ENCODE peak calls at places on chromosomes 7 and 10, in seven cellular contexts. One of them, this sample, is unnamed.

GRCh38 chr10:24277771-24278518 is 69.0 kb downstream of the KIAA1217 start:
- ATAC-seq in mucosa of descending colon: no peak
- ATAC-seq in body of pancreas: no peak
- ATAC-seq in T-cell: no peak
- ATAC-seq in stimulated activated memory B cell treated with anti-CD40 and anti-IgM and Interleukin-4, amounts not matched to agents 10 μg/mL and 1 μg/mL and 100 μg/mL, for 72 hours: no peak
- ATAC-seq in activated naive CD4-positive, alpha-beta T cell treated with anti-CD3 and anti-CD28 coated beads, Interleukin-2, amount 50 U/mL, for 72 hours: peak; percentile 43
- ATAC-seq in Right ventricle myocardium inferior: peak; percentile 85
- ATAC-seq in this sample: peak; percentile 83

GRCh38 chr7:90320801-90321494 is at the start of gene FAM237B:
- ATAC-seq in mucosa of descending colon: peak; percentile 53
- ATAC-seq in body of pancreas: peak; percentile 48
- ATAC-seq in T-cell: no peak
- ATAC-seq in stimulated activated memory B cell treated with anti-CD40 and anti-IgM and Interleukin-4, amounts not matched to agents 10 μg/mL and 1 μg/mL and 100 μg/mL, for 72 hours: no peak
- ATAC-seq in activated naive CD4-positive, alpha-beta T cell treated with anti-CD3 and anti-CD28 coated beads, Interleukin-2, amount 50 U/mL, for 72 hours: no peak
- ATAC-seq in Right ventricle myocardium inferior: no peak
- ATAC-seq in this sample: peak; percentile 60

GRCh38 chr10:124741922-124742417 is 2.2 kb downstream of the FAM53B start:
- ATAC-seq in mucosa of descending colon: no peak
- ATAC-seq in body of pancreas: no peak
- ATAC-seq in T-cell: no peak
- ATAC-seq in stimulated activated memory B cell treated with anti-CD40 and anti-IgM and Interleukin-4, amounts not matched to agents 10 μg/mL and 1 μg/mL and 100 μg/mL, for 72 hours: no peak
- ATAC-seq in activated naive CD4-positive, alpha-beta T cell treated with anti-CD3 and anti-CD28 coated beads, Interleukin-2, amount 50 U/mL, for 72 hours: no peak
- ATAC-seq in Right ventricle myocardium inferior: no peak
- ATAC-seq in this sample: no peak

GRCh38 chr7:91162415-91162814 is 101.8 kb upstream of the FZD1 start:
- ATAC-seq in mucosa of descending colon: no peak
- ATAC-seq in body of pancreas: no peak
- ATAC-seq in T-cell: no peak
- ATAC-seq in stimulated activated memory B cell treated with anti-CD40 and anti-IgM and Interleukin-4, amounts not matched to agents 10 μg/mL and 1 μg/mL and 100 μg/mL, for 72 hours: no peak
- ATAC-seq in activated naive CD4-positive, alpha-beta T cell treated with anti-CD3 and anti-CD28 coated beads, Interleukin-2, amount 50 U/mL, for 72 hours: no peak
- ATAC-seq in Right ventricle myocardium inferior: no peak
- ATAC-seq in this sample: no peak

GRCh38 chr10:85464336-85464735 is 902.3 kb downstream of the GRID1 start:
- ATAC-seq in mucosa of descending colon: no peak
- ATAC-seq in body of pancreas: no peak
- ATAC-seq in T-cell: no peak
- ATAC-seq in stimulated activated memory B cell treated with anti-CD40 and anti-IgM and Interleukin-4, amounts not matched to agents 10 μg/mL and 1 μg/mL and 100 μg/mL, for 72 hours: no peak
- ATAC-seq in activated naive CD4-positive, alpha-beta T cell treated with anti-CD3 and anti-CD28 coated beads, Interleukin-2, amount 50 U/mL, for 72 hours: no peak
- ATAC-seq in Right ventricle myocardium inferior: no peak
- ATAC-seq in this sample: no peak

GRCh38 chr10:100153239-100153840 is 32.5 kb downstream of the ERLIN1 start:
- ATAC-seq in mucosa of descending colon: peak; percentile 40
- ATAC-seq in body of pancreas: no peak
- ATAC-seq in T-cell: no peak
- ATAC-seq in stimulated activated memory B cell treated with anti-CD40 and anti-IgM and Interleukin-4, amounts not matched to agents 10 μg/mL and 1 μg/mL and 100 μg/mL, for 72 hours: no peak
- ATAC-seq in activated naive CD4-positive, alpha-beta T cell treated with anti-CD3 and anti-CD28 coated beads, Interleukin-2, amount 50 U/mL, for 72 hours: peak; percentile 28
- ATAC-seq in Right ventricle myocardium inferior: no peak
- ATAC-seq in this sample: no peak

GRCh38 chr7:20408467-20408826 is 77.7 kb downstream of the ITGB8 start:
- ATAC-seq in mucosa of descending colon: peak; percentile 11
- ATAC-seq in body of pancreas: peak; percentile 61
- ATAC-seq in T-cell: no peak
- ATAC-seq in stimulated activated memory B cell treated with anti-CD40 and anti-IgM and Interleukin-4, amounts not matched to agents 10 μg/mL and 1 μg/mL and 100 μg/mL, for 72 hours: no peak
- ATAC-seq in activated naive CD4-positive, alpha-beta T cell treated with anti-CD3 and anti-CD28 coated beads, Interleukin-2, amount 50 U/mL, for 72 hours: no peak
- ATAC-seq in Right ventricle myocardium inferior: peak; percentile 90
- ATAC-seq in this sample: peak; percentile 56

GRCh38 chr7:106866298-106867281 is 1.5 kb downstream of the PIK3CG start:
- ATAC-seq in mucosa of descending colon: no peak
- ATAC-seq in body of pancreas: no peak
- ATAC-seq in T-cell: no peak
- ATAC-seq in stimulated activated memory B cell treated with anti-CD40 and anti-IgM and Interleukin-4, amounts not matched to agents 10 μg/mL and 1 μg/mL and 100 μg/mL, for 72 hours: peak; percentile 49
- ATAC-seq in activated naive CD4-positive, alpha-beta T cell treated with anti-CD3 and anti-CD28 coated beads, Interleukin-2, amount 50 U/mL, for 72 hours: peak; percentile 26
- ATAC-seq in Right ventricle myocardium inferior: no peak
- ATAC-seq in this sample: no peak

GRCh38 chr10:96988421-96988820 is 156.3 kb downstream of the LCOR start:
- ATAC-seq in mucosa of descending colon: no peak
- ATAC-seq in body of pancreas: no peak
- ATAC-seq in T-cell: no peak
- ATAC-seq in stimulated activated memory B cell treated with anti-CD40 and anti-IgM and Interleukin-4, amounts not matched to agents 10 μg/mL and 1 μg/mL and 100 μg/mL, for 72 hours: no peak
- ATAC-seq in activated naive CD4-positive, alpha-beta T cell treated with anti-CD3 and anti-CD28 coated beads, Interleukin-2, amount 50 U/mL, for 72 hours: no peak
- ATAC-seq in Right ventricle myocardium inferior: no peak
- ATAC-seq in this sample: no peak

GRCh38 chr7:92717982-92718716 is 118.2 kb downstream of the CDK6 start:
- ATAC-seq in mucosa of descending colon: peak; percentile 92
- ATAC-seq in body of pancreas: peak; percentile 88
- ATAC-seq in T-cell: peak; percentile 85
- ATAC-seq in stimulated activated memory B cell treated with anti-CD40 and anti-IgM and Interleukin-4, amounts not matched to agents 10 μg/mL and 1 μg/mL and 100 μg/mL, for 72 hours: peak; percentile 66
- ATAC-seq in activated naive CD4-positive, alpha-beta T cell treated with anti-CD3 and anti-CD28 coated beads, Interleukin-2, amount 50 U/mL, for 72 hours: peak; percentile 95
- ATAC-seq in Right ventricle myocardium inferior: peak; percentile 70
- ATAC-seq in this sample: peak; percentile 85

GRCh38 chr7:116364469-116364868 is 135.1 kb upstream of the CAV2 start:
- ATAC-seq in mucosa of descending colon: no peak
- ATAC-seq in body of pancreas: no peak
- ATAC-seq in T-cell: no peak
- ATAC-seq in stimulated activated memory B cell treated with anti-CD40 and anti-IgM and Interleukin-4, amounts not matched to agents 10 μg/mL and 1 μg/mL and 100 μg/mL, for 72 hours: no peak
- ATAC-seq in activated naive CD4-positive, alpha-beta T cell treated with anti-CD3 and anti-CD28 coated beads, Interleukin-2, amount 50 U/mL, for 72 hours: no peak
- ATAC-seq in Right ventricle myocardium inferior: no peak
- ATAC-seq in this sample: no peak

GRCh38 chr7:79740076-79740475 is 286.6 kb upstream of the MAGI2 start:
- ATAC-seq in mucosa of descending colon: no peak
- ATAC-seq in body of pancreas: no peak
- ATAC-seq in T-cell: no peak
- ATAC-seq in stimulated activated memory B cell treated with anti-CD40 and anti-IgM and Interleukin-4, amounts not matched to agents 10 μg/mL and 1 μg/mL and 100 μg/mL, for 72 hours: no peak
- ATAC-seq in activated naive CD4-positive, alpha-beta T cell treated with anti-CD3 and anti-CD28 coated beads, Interleukin-2, amount 50 U/mL, for 72 hours: no peak
- ATAC-seq in Right ventricle myocardium inferior: no peak
- ATAC-seq in this sample: no peak

GRCh38 chr7:11730725-11731124 is 101.3 kb downstream of the THSD7A start:
- ATAC-seq in mucosa of descending colon: no peak
- ATAC-seq in body of pancreas: no peak
- ATAC-seq in T-cell: no peak
- ATAC-seq in stimulated activated memory B cell treated with anti-CD40 and anti-IgM and Interleukin-4, amounts not matched to agents 10 μg/mL and 1 μg/mL and 100 μg/mL, for 72 hours: no peak
- ATAC-seq in activated naive CD4-positive, alpha-beta T cell treated with anti-CD3 and anti-CD28 coated beads, Interleukin-2, amount 50 U/mL, for 72 hours: no peak
- ATAC-seq in Right ventricle myocardium inferior: no peak
- ATAC-seq in this sample: no peak

GRCh38 chr10:74011762-74012161 is 13.8 kb downstream of the VCL start:
- ATAC-seq in mucosa of descending colon: no peak
- ATAC-seq in body of pancreas: no peak
- ATAC-seq in T-cell: no peak
- ATAC-seq in stimulated activated memory B cell treated with anti-CD40 and anti-IgM and Interleukin-4, amounts not matched to agents 10 μg/mL and 1 μg/mL and 100 μg/mL, for 72 hours: no peak
- ATAC-seq in activated naive CD4-positive, alpha-beta T cell treated with anti-CD3 and anti-CD28 coated beads, Interleukin-2, amount 50 U/mL, for 72 hours: no peak
- ATAC-seq in Right ventricle myocardium inferior: peak; percentile 67
- ATAC-seq in this sample: peak; percentile 48

GRCh38 chr10:35367991-35368390 is 31.7 kb downstream of the CCNY start:
- ATAC-seq in mucosa of descending colon: no peak
- ATAC-seq in body of pancreas: no peak
- ATAC-seq in T-cell: no peak
- ATAC-seq in stimulated activated memory B cell treated with anti-CD40 and anti-IgM and Interleukin-4, amounts not matched to agents 10 μg/mL and 1 μg/mL and 100 μg/mL, for 72 hours: no peak
- ATAC-seq in activated naive CD4-positive, alpha-beta T cell treated with anti-CD3 and anti-CD28 coated beads, Interleukin-2, amount 50 U/mL, for 72 hours: no peak
- ATAC-seq in Right ventricle myocardium inferior: no peak
- ATAC-seq in this sample: no peak

GRCh38 chr7:36964297-36964696 is 240.0 kb upstream of the AOAH start:
- ATAC-seq in mucosa of descending colon: no peak
- ATAC-seq in body of pancreas: no peak
- ATAC-seq in T-cell: no peak
- ATAC-seq in stimulated activated memory B cell treated with anti-CD40 and anti-IgM and Interleukin-4, amounts not matched to agents 10 μg/mL and 1 μg/mL and 100 μg/mL, for 72 hours: no peak
- ATAC-seq in activated naive CD4-positive, alpha-beta T cell treated with anti-CD3 and anti-CD28 coated beads, Interleukin-2, amount 50 U/mL, for 72 hours: peak; percentile 54
- ATAC-seq in Right ventricle myocardium inferior: no peak
- ATAC-seq in this sample: no peak

GRCh38 chr7:38905026-38905759 is 3.8 kb downstream of the VPS41 start:
- ATAC-seq in mucosa of descending colon: no peak
- ATAC-seq in body of pancreas: no peak
- ATAC-seq in T-cell: no peak
- ATAC-seq in stimulated activated memory B cell treated with anti-CD40 and anti-IgM and Interleukin-4, amounts not matched to agents 10 μg/mL and 1 μg/mL and 100 μg/mL, for 72 hours: peak; percentile 37
- ATAC-seq in activated naive CD4-positive, alpha-beta T cell treated with anti-CD3 and anti-CD28 coated beads, Interleukin-2, amount 50 U/mL, for 72 hours: no peak
- ATAC-seq in Right ventricle myocardium inferior: no peak
- ATAC-seq in this sample: no peak

GRCh38 chr10:91096263-91096662 is 124.2 kb upstream of the PCGF5 start:
- ATAC-seq in mucosa of descending colon: no peak
- ATAC-seq in body of pancreas: no peak
- ATAC-seq in T-cell: no peak
- ATAC-seq in stimulated activated memory B cell treated with anti-CD40 and anti-IgM and Interleukin-4, amounts not matched to agents 10 μg/mL and 1 μg/mL and 100 μg/mL, for 72 hours: no peak
- ATAC-seq in activated naive CD4-positive, alpha-beta T cell treated with anti-CD3 and anti-CD28 coated beads, Interleukin-2, amount 50 U/mL, for 72 hours: no peak
- ATAC-seq in Right ventricle myocardium inferior: no peak
- ATAC-seq in this sample: no peak

This sample was measured in esophagus mucosa.